ENCODE peak calls at places on chromosomes 11 and 22, in eight cellular contexts. U, Y, O, H, R, L, Z and F are unnamed samples.

GRCh38 chr11:76856111-76856510 is 4.6 kb upstream of the ACER3 start:
- DNase-seq in Z (no peak), O (no peak), L (no peak), Y (no peak), R (no peak), U (no peak), H (no peak), F (no peak)

GRCh38 chr11:117825538-117826359 is 1.2 kb upstream of the FXYD2 start:
- DNase-seq in Y (no peak), U (no peak), H (no peak), Z (peak; percentile 70), R (no peak), L (no peak), O (no peak), F (no peak)

GRCh38 chr11:14445542-14446530 is 53.8 kb downstream of the COPB1 start:
- DNase-seq in R (no peak), O (peak; percentile 28), H (no peak), L (peak; percentile 28), Z (no peak), Y (no peak), U (no peak), F (peak; percentile 43)

GRCh38 chr11:130383363-130384168 is 44.8 kb downstream of the ADAMTS8 start:
- DNase-seq in Z (no peak), L (peak; percentile 42), R (no peak), U (peak; percentile 93), H (no peak), Y (no peak), O (peak; percentile 94), F (peak; percentile 99)

GRCh38 chr11:115264278-115264677 is 239.9 kb downstream of the CADM1 start:
- DNase-seq in U (no peak), L (no peak), Z (no peak), H (no peak), R (no peak), Y (no peak), O (no peak), F (no peak)

GRCh38 chr11:111878385-111878765 is 590 bp downstream of the FDXACB1 start:
- DNase-seq in H (no peak), R (no peak), Z (no peak), L (no peak), O (no peak), U (no peak), Y (peak; percentile 5), F (no peak)

GRCh38 chr11:66267379-66268209 is 845 bp upstream of the RAB1B start:
- DNase-seq in L (peak; percentile 92), R (peak; percentile 91), Z (peak; percentile 94), O (peak; percentile 75), U (peak; percentile 30), Y (peak; percentile 73), H (peak; percentile 92), F (peak; percentile 90)

GRCh38 chr11:83713701-83714100 is 427.5 kb upstream of the CCDC90B start:
- DNase-seq in Y (no peak), R (no peak), U (peak; percentile 22), H (no peak), Z (no peak), L (no peak), O (no peak), F (peak; percentile 15)

GRCh38 chr22:45194686-45195085 is 31.0 kb downstream of the NUP50 start:
- DNase-seq in U (no peak), R (no peak), Z (no peak), H (no peak), L (no peak), Y (no peak), O (no peak), F (no peak)

GRCh38 chr22:47207846-47208554 is 445.6 kb downstream of the TBC1D22A start:
- DNase-seq in L (no peak), Z (peak; percentile 59), O (no peak), Y (no peak), H (no peak), U (no peak), R (no peak), F (no peak)

GRCh38 chr11:70020336-70021214 is 57.5 kb upstream of the ANO1 start:
- DNase-seq in Y (no peak), O (peak; percentile 28), H (no peak), R (peak; percentile 53), Z (peak; percentile 76), U (no peak), L (no peak), F (peak; percentile 67)

GRCh38 chr11:66579017-66579606 is 10.7 kb upstream of the CTSF start:
- DNase-seq in U (no peak), Z (peak; percentile 87), O (peak; percentile 74), R (peak; percentile 82), L (peak; percentile 92), Y (peak; percentile 87), H (peak; percentile 63), F (peak; percentile 57)

GRCh38 chr11:44556735-44557409 is 8.6 kb upstream of the CD82 start:
- DNase-seq in O (peak; percentile 45), L (peak; percentile 43), R (peak; percentile 69), Y (no peak), Z (no peak), U (no peak), H (peak; percentile 79), F (peak; percentile 63)

GRCh38 chr11:31974737-31975136 is 116.1 kb upstream of the RCN1 start:
- DNase-seq in R (no peak), U (peak; percentile 52), O (peak; percentile 70), Y (no peak), L (peak; percentile 69), Z (no peak), H (no peak), F (peak; percentile 69)

GRCh38 chr22:46089426-46090041 is 60.8 kb upstream of the PPARA start:
- DNase-seq in L (no peak), O (no peak), Y (no peak), H (no peak), R (no peak), U (no peak), Z (peak; percentile 68), F (no peak)

GRCh38 chr11:74307409-74307808 is 4.0 kb downstream of the P4HA3 start:
- DNase-seq in L (no peak), H (no peak), U (no peak), Y (no peak), R (peak; percentile 14), O (peak; percentile 75), Z (no peak), F (peak; percentile 84)

GRCh38 chr11:66569076-66569475 is 670 bp upstream of the CTSF start:
- DNase-seq in U (no peak), O (no peak), Y (no peak), Z (no peak), L (no peak), R (no peak), H (no peak), F (no peak)

GRCh38 chr11:48012051-48012391 is 31.7 kb downstream of the PTPRJ start:
- DNase-seq in H (no peak), Z (peak; percentile 29), L (no peak), O (no peak), R (no peak), Y (no peak), U (no peak), F (no peak)

GRCh38 chr11:124829986-124830385 is 29.8 kb upstream of the MSANTD2 start:
- DNase-seq in R (no peak), U (no peak), H (no peak), Z (no peak), L (no peak), Y (no peak), O (no peak), F (peak; percentile 45)

GRCh38 chr22:45504703-45505341 is 2.1 kb downstream of the FBLN1 start:
- DNase-seq in Z (no peak), Y (no peak), U (peak; percentile 34), H (no peak), L (peak; percentile 42), O (no peak), R (no peak), F (peak; percentile 59)

GRCh38 chr11:13152264-13152663 is 125.3 kb upstream of the BMAL1 start:
- DNase-seq in L (no peak), Y (no peak), Z (no peak), O (no peak), H (no peak), R (no peak), U (no peak), F (no peak)

GRCh38 chr11:118142809-118143208 is 9.8 kb downstream of the SCN4B start:
- DNase-seq in Y (no peak), R (no peak), L (no peak), U (no peak), O (no peak), Z (peak; percentile 83), H (peak; percentile 26), F (no peak)

GRCh38 chr11:6353367-6353987 is 33.2 kb upstream of the CAVIN3 start:
- DNase-seq in O (peak; percentile 20), U (peak; percentile 13), Y (peak; percentile 46), R (peak; percentile 40), Z (no peak), L (peak; percentile 58), H (peak; percentile 81), F (peak; percentile 37)

GRCh38 chr11:13215157-13215556 is 62.4 kb upstream of the BMAL1 start:
- DNase-seq in Y (peak; percentile 71), R (no peak), L (peak; percentile 62), O (peak; percentile 83), Z (no peak), H (no peak), U (no peak), F (peak; percentile 81)

GRCh38 chr11:46380340-46381045 is 976 bp upstream of the MDK start:
- DNase-seq in O (no peak), Y (no peak), L (peak; percentile 61), R (peak; percentile 83), U (no peak), H (peak; percentile 40), Z (peak; percentile 89), F (peak; percentile 20)

GRCh38 chr11:76649964-76650363 is 20.6 kb downstream of the LRRC32 start:
- DNase-seq in L (no peak), Y (no peak), U (no peak), H (no peak), R (no peak), Z (peak; percentile 27), O (no peak), F (no peak)

GRCh38 chr22:43504666-43505261 is 93.0 kb downstream of the MPPED1 start:
- DNase-seq in O (no peak), R (no peak), H (no peak), U (no peak), Z (no peak), Y (no peak), L (no peak), F (no peak)

GRCh38 chr22:30573594-30574094 is 821 bp downstream of the GAL3ST1 start:
- DNase-seq in Y (no peak), H (no peak), L (no peak), O (no peak), Z (no peak), U (no peak), R (no peak), F (no peak)

GRCh38 chr11:12410006-12410728 is 32.8 kb downstream of the PARVA start:
- DNase-seq in R (no peak), Z (no peak), L (peak; percentile 48), H (no peak), Y (peak; percentile 21), O (no peak), U (no peak), F (peak; percentile 53)

GRCh38 chr11:89491141-89491690 is at the start of gene NOX4:
- DNase-seq in U (no peak), H (no peak), Y (no peak), R (peak; percentile 21), Z (peak; percentile 76), L (peak; percentile 31), O (peak; percentile 42), F (peak; percentile 76)

GRCh38 chr22:46437990-46438389 is 99.4 kb downstream of the CELSR1 start:
- DNase-seq in L (no peak), H (no peak), Y (no peak), U (no peak), Z (no peak), O (no peak), R (no peak), F (no peak)

GRCh38 chr11:44522294-44522693 is 43.2 kb upstream of the CD82 start:
- DNase-seq in R (no peak), U (no peak), H (no peak), O (no peak), L (no peak), Z (no peak), Y (no peak), F (no peak)

GRCh38 chr11:15158351-15159015 is 43.8 kb downstream of the INSC start:
- DNase-seq in H (no peak), R (no peak), L (peak; percentile 53), Z (no peak), U (no peak), Y (no peak), O (peak; percentile 11), F (peak; percentile 59)

GRCh38 chr11:58003036-58003435 is 20.6 kb upstream of the OR9Q1 start:
- DNase-seq in R (no peak), U (no peak), Y (no peak), L (no peak), O (no peak), Z (no peak), H (no peak), F (no peak)